ENCODE peak calls at places on chromosomes 11 and 22, in ten cellular contexts. Y is endodermal cell, M is breast epithelium, J is brain microvascular endothelial cell, A is right atrium auricular region, W is GM12865, L is right lobe of liver, S is MM.1S, U is sigmoid colon, N is osteoblast. I is an unnamed sample.

GRCh38 chr11:15179167-15179566 is 64.4 kb downstream of the INSC start:
- DNase-seq in M (no peak), W (no peak), J (no peak), N (no peak), L (no peak), A (no peak), U (no peak), S (no peak), Y (no peak), I (no peak)

GRCh38 chr11:58592760-58593472 is 14.1 kb downstream of the ZFP91 start:
- DNase-seq in Y (no peak), L (peak), U (no peak), M (no peak), S (peak), N (no peak), W (peak), J (no peak), A (no peak), I (no peak)

GRCh38 chr11:96075532-96075959 is 151.6 kb upstream of the MTMR2 start:
- DNase-seq in W (peak), L (no peak), A (no peak), M (no peak), Y (no peak), J (no peak), S (no peak), N (no peak), U (no peak), I (no peak)

GRCh38 chr22:41888638-41889200 is 26.2 kb downstream of the SHISA8 start:
- DNase-seq in A (no peak), U (no peak), M (no peak), L (no peak), N (peak), Y (no peak), S (no peak), J (no peak), W (no peak), I (no peak)

GRCh38 chr11:14565845-14566244 is 45.7 kb upstream of the PSMA1 start:
- DNase-seq in J (no peak), M (no peak), W (no peak), S (no peak), L (no peak), N (no peak), A (no peak), Y (peak), U (no peak), I (no peak)

GRCh38 chr11:118051611-118052461 is 25.0 kb upstream of the TMPRSS4 start:
- DNase-seq in W (peak), U (no peak), Y (no peak), N (no peak), J (no peak), A (no peak), L (no peak), S (peak), M (peak), I (peak)

GRCh38 chr22:18001040-18001893 is 23.1 kb downstream of the MICAL3 start:
- DNase-seq in U (peak), W (peak), L (peak), M (peak), Y (peak), N (peak), A (peak), S (peak), J (peak), I (peak)

GRCh38 chr11:3942956-3943497 is 87.6 kb downstream of the STIM1 start:
- DNase-seq in U (no peak), Y (no peak), W (no peak), J (no peak), S (no peak), N (peak), M (no peak), L (no peak), A (no peak), I (no peak)

GRCh38 chr22:48798281-48799226 is 1029.1 kb downstream of the BRD1 start:
- DNase-seq in W (no peak), N (no peak), U (peak), A (no peak), L (no peak), J (no peak), M (no peak), S (no peak), Y (no peak), I (no peak)

GRCh38 chr11:76249195-76249741 is 43.0 kb upstream of the WNT11 start:
- DNase-seq in Y (no peak), J (no peak), A (no peak), N (peak), L (no peak), U (no peak), W (no peak), M (no peak), S (no peak), I (no peak)

GRCh38 chr22:38067771-38068360 is 10.7 kb downstream of the PICK1 start:
- DNase-seq in J (no peak), Y (peak), L (no peak), A (no peak), M (no peak), N (peak), U (no peak), W (no peak), S (no peak), I (no peak)
- H3K4me3 ChIP-seq in J (no peak), Y (no peak), L (no peak), A (no peak), M (no peak), N (no peak), U (no peak), W (no peak), S (peak), I (no peak)

DNA sequence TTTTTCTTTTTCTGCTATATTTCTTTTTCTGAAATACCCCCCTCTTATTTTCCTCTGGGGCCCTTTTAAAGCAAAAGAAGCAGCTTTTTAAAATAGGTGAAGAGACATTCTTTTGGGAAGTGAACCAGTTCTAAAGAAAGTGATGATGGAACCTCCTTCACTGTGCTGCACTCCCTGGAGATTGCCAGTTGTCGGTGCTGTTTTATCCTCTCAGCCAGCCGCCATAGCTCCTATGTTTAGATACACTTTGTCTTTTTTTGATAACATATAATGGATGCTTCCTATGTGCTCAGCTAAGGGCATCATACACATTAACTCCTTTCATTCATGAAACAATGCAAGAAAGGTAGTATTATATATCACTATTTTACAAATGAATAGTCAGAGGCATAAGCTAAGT is 14.0 kb downstream of the CFAP300 start:
- DNase-seq in Y (no peak), A (no peak), J (peak), U (no peak), W (no peak), M (no peak), N (peak), S (no peak), L (no peak), I (no peak)
- TF ChIP-seq CTCF in Y (peak), A (no peak), J (peak), U (no peak), W (no peak), M (no peak), N (peak), S (no peak), L (peak), I (peak)

DNA sequence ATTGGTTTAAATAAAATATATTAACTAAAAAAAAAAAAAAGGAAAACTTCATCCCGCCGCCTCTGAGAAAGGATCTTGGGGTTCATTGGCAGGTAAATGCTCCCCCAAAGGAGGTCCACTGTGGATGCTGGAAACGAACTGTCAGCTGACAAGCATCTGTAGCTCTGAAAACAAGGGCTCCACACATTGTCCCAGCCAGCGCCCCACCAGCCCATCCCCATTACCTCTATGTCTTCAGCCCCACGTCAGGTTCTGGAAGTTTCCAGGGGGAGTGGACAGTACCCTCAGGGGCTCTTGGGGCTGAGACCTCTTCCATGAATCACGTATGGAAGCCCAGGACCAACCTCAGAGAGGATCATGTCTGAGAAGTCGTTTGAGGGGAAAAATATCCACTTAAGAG is 66.4 kb upstream of the WNT7B start:
- DNase-seq in A (no peak), S (no peak), Y (peak), J (no peak), N (no peak), L (peak), W (no peak), U (peak), M (peak), I (no peak)
- H3K4me3 ChIP-seq in A (peak), S (no peak), Y (no peak), J (no peak), N (peak), L (peak), W (no peak), U (peak), M (peak), I (no peak)

GRCh38 chr11:45266693-45267451 is 19.3 kb downstream of the SYT13 start:
- DNase-seq in Y (peak), A (no peak), S (no peak), J (no peak), W (peak), M (no peak), L (no peak), U (no peak), N (no peak), I (no peak)
- TF ChIP-seq CTCF in Y (peak), A (no peak), S (peak), J (peak), W (peak), M (no peak), L (no peak), U (no peak), N (peak), I (peak)

GRCh38 chr22:25420471-25420924 is 144.0 kb upstream of the GRK3 start:
- DNase-seq in N (no peak), J (no peak), Y (peak), M (no peak), S (no peak), L (no peak), U (no peak), A (no peak), W (no peak), I (no peak)

GRCh38 chr22:25413620-25414019 is 150.9 kb upstream of the GRK3 start:
- DNase-seq in A (no peak), S (no peak), L (no peak), J (no peak), N (no peak), M (no peak), Y (no peak), U (no peak), W (no peak), I (no peak)

GRCh38 chr22:25420925-25421904 is 143.3 kb upstream of the GRK3 start:
- DNase-seq in W (no peak), J (no peak), Y (peak), A (no peak), N (no peak), L (no peak), U (no peak), S (no peak), M (no peak), I (no peak)

GRCh38 chr22:25417792-25418191 is 146.7 kb upstream of the GRK3 start:
- DNase-seq in Y (no peak), A (no peak), W (no peak), L (no peak), M (no peak), J (no peak), S (no peak), N (no peak), U (no peak), I (no peak)

DNA sequence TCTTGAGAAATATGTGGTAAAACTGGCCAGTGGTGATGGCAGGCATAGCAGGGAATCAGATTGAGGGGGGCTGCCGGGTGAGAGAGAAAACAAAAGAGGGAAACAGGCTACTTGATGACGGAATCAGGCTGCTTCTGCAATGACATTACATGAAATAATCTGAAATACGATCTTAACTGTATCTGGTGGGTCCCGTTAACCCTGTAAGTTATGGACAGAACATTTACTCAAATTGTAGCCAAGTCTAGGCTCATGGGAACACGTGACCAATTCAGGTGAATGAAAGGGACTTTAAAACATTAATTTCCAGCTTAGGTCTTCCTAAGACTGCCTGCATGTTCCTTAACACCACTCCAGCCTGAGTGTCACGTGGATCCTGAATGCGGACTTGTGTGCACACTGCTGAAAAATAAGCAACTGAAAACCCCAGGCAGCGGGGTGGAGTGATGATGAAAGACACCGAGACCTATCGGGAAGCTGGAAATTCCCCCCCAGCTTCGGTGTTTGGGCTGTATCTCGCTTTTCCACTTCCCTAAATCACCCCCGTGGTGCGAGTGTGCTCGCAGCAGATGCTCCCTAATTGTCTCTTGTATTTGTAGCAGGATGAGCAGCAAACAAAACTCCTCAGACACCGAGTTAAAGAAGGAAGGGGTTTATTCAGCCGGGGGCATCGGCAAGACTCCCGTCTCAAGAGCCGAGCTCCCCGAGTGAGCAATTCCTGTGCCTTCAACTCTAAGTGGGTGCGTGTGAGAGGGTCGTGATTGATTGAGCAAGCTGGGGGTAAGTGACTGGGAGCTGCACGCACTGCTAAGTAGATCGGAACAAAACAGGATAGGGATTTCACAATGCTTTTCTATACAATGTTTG is 145.0 kb upstream of the GRK3 start:
- DNase-seq in Y (peak), U (peak), A (peak), L (no peak), W (peak), S (no peak), N (no peak), M (no peak), J (peak), I (no peak)
- H3K4me3 ChIP-seq in Y (no peak), U (peak), A (peak), L (no peak), W (peak), S (no peak), N (peak), M (peak), J (no peak), I (peak)

DNA sequence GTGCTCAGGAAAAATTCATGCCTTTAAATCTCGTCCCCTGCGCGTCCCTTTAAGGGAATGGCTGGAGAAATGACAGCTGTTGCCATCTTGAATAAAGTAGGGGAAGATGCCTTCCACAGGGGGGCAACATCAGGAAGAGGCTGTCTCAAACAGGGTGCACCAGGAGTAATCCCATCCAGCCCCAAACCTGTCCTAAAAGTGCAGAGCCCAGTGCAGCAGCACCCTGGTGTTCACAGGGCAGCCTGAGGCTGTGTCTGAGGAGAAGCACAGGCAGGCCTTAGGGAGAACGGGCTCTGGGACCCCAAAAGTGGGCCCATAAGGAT is 10.8 kb upstream of the C11orf96 start:
- DNase-seq in Y (no peak), S (no peak), W (no peak), A (no peak), U (no peak), J (no peak), N (peak), L (no peak), M (no peak), I (no peak)
- TF ChIP-seq CTCF in Y (peak), S (no peak), W (no peak), A (no peak), U (no peak), J (no peak), N (peak), L (no peak), M (no peak), I (no peak)